ENCODE peak calls at places on chromosomes 13 and 19, in five cellular contexts. One of them, this sample, is unnamed.

GRCh38 chr19:11191273-11191755 is 6.0 kb downstream of the KANK2 start:
- DNase-seq in HCT116: no peak
- DNase-seq in A549: peak
- DNase-seq in heart left ventricle: peak
- DNase-seq in tibial nerve: peak
- DNase-seq in this sample: peak

GRCh38 chr19:31350033-31350692 is 927 bp upstream of the TSHZ3 start:
- DNase-seq in HCT116: no peak
- DNase-seq in A549: no peak
- DNase-seq in heart left ventricle: peak
- DNase-seq in tibial nerve: no peak
- DNase-seq in this sample: peak

GRCh38 chr13:75091707-75092106 is 390.3 kb downstream of the TBC1D4 start:
- DNase-seq in HCT116: no peak
- DNase-seq in A549: no peak
- DNase-seq in heart left ventricle: no peak
- DNase-seq in tibial nerve: no peak
- DNase-seq in this sample: no peak

GRCh38 chr13:51342706-51343105 is 3.2 kb downstream of the SERPINE3 start:
- DNase-seq in HCT116: no peak
- DNase-seq in A549: no peak
- DNase-seq in heart left ventricle: no peak
- DNase-seq in tibial nerve: no peak
- DNase-seq in this sample: no peak

GRCh38 chr13:113843864-113844556 is 19.9 kb downstream of the GAS6 start:
- DNase-seq in HCT116: no peak
- DNase-seq in A549: no peak
- DNase-seq in heart left ventricle: no peak
- DNase-seq in tibial nerve: no peak
- DNase-seq in this sample: no peak

GRCh38 chr19:15584541-15585115 is 30.4 kb upstream of the CYP4F8 start:
- DNase-seq in HCT116: peak
- DNase-seq in A549: peak
- DNase-seq in heart left ventricle: peak
- DNase-seq in tibial nerve: peak
- DNase-seq in this sample: peak

GRCh38 chr13:42367836-42368235 is 95.9 kb downstream of the AKAP11 start:
- DNase-seq in HCT116: no peak
- DNase-seq in A549: no peak
- DNase-seq in heart left ventricle: no peak
- DNase-seq in tibial nerve: no peak
- DNase-seq in this sample: no peak

GRCh38 chr19:52351512-52351911 is 15.5 kb downstream of the ZNF610 start:
- DNase-seq in HCT116: no peak
- DNase-seq in A549: no peak
- DNase-seq in heart left ventricle: no peak
- DNase-seq in tibial nerve: no peak
- DNase-seq in this sample: no peak

GRCh38 chr19:15532779-15533521 is 24.6 kb downstream of the CYP4F22 start:
- DNase-seq in HCT116: peak
- DNase-seq in A549: no peak
- DNase-seq in heart left ventricle: no peak
- DNase-seq in tibial nerve: no peak
- DNase-seq in this sample: no peak

GRCh38 chr13:95059306-95059705 is 241.9 kb downstream of the ABCC4 start:
- DNase-seq in HCT116: no peak
- DNase-seq in A549: no peak
- DNase-seq in heart left ventricle: no peak
- DNase-seq in tibial nerve: no peak
- DNase-seq in this sample: no peak

GRCh38 chr13:28707629-28708427 is 10.9 kb downstream of the SLC46A3 start:
- DNase-seq in HCT116: no peak
- DNase-seq in A549: no peak
- DNase-seq in heart left ventricle: no peak
- DNase-seq in tibial nerve: no peak
- DNase-seq in this sample: no peak

DNA sequence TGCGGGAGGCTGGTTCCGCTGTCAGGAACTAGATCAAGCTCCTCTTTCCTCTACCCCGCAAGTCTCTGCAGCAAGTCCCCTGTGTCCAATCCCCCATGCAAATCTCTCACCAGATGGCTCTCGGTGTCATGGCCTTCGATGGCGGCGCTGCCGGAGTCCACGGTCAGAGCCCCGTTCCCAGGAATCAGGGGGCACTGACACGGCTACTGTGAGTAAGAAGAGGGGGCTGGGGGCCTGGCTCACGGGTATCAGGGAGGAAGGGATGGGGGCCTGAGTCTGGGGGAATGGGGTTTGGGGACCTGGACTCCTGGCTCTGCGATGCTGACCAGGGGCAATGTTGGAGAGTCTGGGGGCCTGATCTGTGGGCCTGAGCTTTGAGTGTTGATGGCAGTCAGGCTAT is 4.0 kb downstream of the SCAF1 start:
- DNase-seq in HCT116: no peak
- DNase-seq in A549: no peak
- DNase-seq in heart left ventricle: no peak
- DNase-seq in tibial nerve: no peak
- DNase-seq in this sample: no peak
- TF ChIP-seq POLR2A in HCT116: no peak
- TF ChIP-seq POLR2A in A549: no peak
- TF ChIP-seq POLR2A in heart left ventricle: no peak
- TF ChIP-seq POLR2A in tibial nerve: no peak
- TF ChIP-seq POLR2A in this sample: no peak

GRCh38 chr19:8512991-8513686 is 828 bp downstream of the ZNF414 start:
- DNase-seq in HCT116: no peak
- DNase-seq in A549: no peak
- DNase-seq in heart left ventricle: no peak
- DNase-seq in tibial nerve: no peak
- DNase-seq in this sample: no peak
- TF ChIP-seq POLR2A in HCT116: peak
- TF ChIP-seq POLR2A in A549: no peak
- TF ChIP-seq POLR2A in heart left ventricle: no peak
- TF ChIP-seq POLR2A in tibial nerve: no peak
- TF ChIP-seq POLR2A in this sample: no peak

GRCh38 chr13:37669845-37670244 is 71.3 kb upstream of the POSTN start:
- DNase-seq in HCT116: no peak
- DNase-seq in A549: no peak
- DNase-seq in heart left ventricle: no peak
- DNase-seq in tibial nerve: no peak
- DNase-seq in this sample: no peak
- TF ChIP-seq POLR2A in HCT116: no peak
- TF ChIP-seq POLR2A in A549: no peak
- TF ChIP-seq POLR2A in heart left ventricle: no peak
- TF ChIP-seq POLR2A in tibial nerve: no peak
- TF ChIP-seq POLR2A in this sample: no peak

DNA sequence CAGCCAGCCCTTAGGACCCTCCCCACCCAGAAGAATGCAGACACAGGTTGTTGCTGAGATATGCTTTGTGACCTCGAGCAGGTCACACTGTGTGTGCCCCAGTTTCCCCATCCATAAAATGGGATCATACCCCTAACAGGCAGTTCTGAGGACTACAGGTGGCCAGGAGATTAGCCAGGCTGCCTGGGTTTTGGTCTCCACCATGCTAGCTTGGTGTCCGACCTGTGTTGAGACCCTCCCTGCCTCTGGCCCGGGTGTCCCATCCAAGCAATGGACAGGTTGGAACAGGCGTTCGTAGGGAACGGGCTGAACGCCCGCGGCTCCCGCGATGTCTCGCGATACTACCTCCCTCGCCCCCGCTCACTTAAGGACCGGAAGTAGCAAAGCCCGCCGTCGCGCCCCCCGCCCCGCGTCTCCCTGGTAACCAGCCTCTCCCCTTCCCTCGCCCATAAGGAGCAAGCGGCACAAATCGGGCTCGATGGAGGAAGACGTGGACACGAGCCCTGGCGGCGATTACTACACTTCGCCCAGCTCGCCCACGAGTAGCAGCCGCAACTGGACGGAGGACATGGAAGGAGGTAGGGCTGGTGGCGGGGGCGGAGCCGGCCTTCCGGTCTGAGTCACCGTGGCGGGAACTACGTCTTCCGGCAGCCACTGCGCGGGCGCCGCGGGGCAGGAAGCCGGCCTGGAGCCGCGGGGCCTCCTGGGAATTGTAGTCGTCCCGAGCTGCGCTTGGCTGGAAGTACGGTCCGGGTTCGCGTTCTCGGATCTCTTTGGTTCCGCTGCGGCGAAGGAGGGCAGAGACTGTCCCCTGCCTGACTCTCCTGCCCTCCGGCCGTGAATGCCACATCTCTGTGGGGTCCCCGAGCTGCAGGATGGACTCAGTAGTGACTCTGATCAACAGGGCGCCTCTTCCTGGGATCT is 45.4 kb downstream of the SMIM24 start:
- DNase-seq in HCT116: peak
- DNase-seq in A549: peak
- DNase-seq in heart left ventricle: peak
- DNase-seq in tibial nerve: peak
- DNase-seq in this sample: peak
- TF ChIP-seq POLR2A in HCT116: no peak
- TF ChIP-seq POLR2A in A549: no peak
- TF ChIP-seq POLR2A in heart left ventricle: peak
- TF ChIP-seq POLR2A in tibial nerve: no peak
- TF ChIP-seq POLR2A in this sample: no peak

GRCh38 chr13:49308104-49308875 is 60.6 kb downstream of the CDADC1 start:
- DNase-seq in HCT116: no peak
- DNase-seq in A549: no peak
- DNase-seq in heart left ventricle: peak
- DNase-seq in tibial nerve: peak
- DNase-seq in this sample: no peak
- TF ChIP-seq POLR2A in HCT116: no peak
- TF ChIP-seq POLR2A in A549: no peak
- TF ChIP-seq POLR2A in heart left ventricle: no peak
- TF ChIP-seq POLR2A in tibial nerve: peak
- TF ChIP-seq POLR2A in this sample: no peak

GRCh38 chr13:110109910-110110309 is 197.0 kb downstream of the COL4A1 start:
- DNase-seq in HCT116: no peak
- DNase-seq in A549: no peak
- DNase-seq in heart left ventricle: peak
- DNase-seq in tibial nerve: no peak
- DNase-seq in this sample: peak

GRCh38 chr13:110106726-110107125 is 200.2 kb downstream of the COL4A1 start:
- DNase-seq in HCT116: no peak
- DNase-seq in A549: no peak
- DNase-seq in heart left ventricle: peak
- DNase-seq in tibial nerve: no peak
- DNase-seq in this sample: no peak

GRCh38 chr13:110109140-110109783 is 197.7 kb downstream of the COL4A1 start:
- DNase-seq in HCT116: no peak
- DNase-seq in A549: no peak
- DNase-seq in heart left ventricle: peak
- DNase-seq in tibial nerve: no peak
- DNase-seq in this sample: no peak

GRCh38 chr13:110107568-110108347 is 199.2 kb downstream of the COL4A1 start:
- DNase-seq in HCT116: no peak
- DNase-seq in A549: no peak
- DNase-seq in heart left ventricle: peak
- DNase-seq in tibial nerve: no peak
- DNase-seq in this sample: peak

GRCh38 chr13:110108348-110109139 is 198.4 kb downstream of the COL4A1 start:
- DNase-seq in HCT116: peak
- DNase-seq in A549: peak
- DNase-seq in heart left ventricle: peak
- DNase-seq in tibial nerve: peak
- DNase-seq in this sample: peak
- TF ChIP-seq POLR2A in HCT116: no peak
- TF ChIP-seq POLR2A in A549: no peak
- TF ChIP-seq POLR2A in heart left ventricle: no peak
- TF ChIP-seq POLR2A in tibial nerve: no peak
- TF ChIP-seq POLR2A in this sample: no peak

DNA sequence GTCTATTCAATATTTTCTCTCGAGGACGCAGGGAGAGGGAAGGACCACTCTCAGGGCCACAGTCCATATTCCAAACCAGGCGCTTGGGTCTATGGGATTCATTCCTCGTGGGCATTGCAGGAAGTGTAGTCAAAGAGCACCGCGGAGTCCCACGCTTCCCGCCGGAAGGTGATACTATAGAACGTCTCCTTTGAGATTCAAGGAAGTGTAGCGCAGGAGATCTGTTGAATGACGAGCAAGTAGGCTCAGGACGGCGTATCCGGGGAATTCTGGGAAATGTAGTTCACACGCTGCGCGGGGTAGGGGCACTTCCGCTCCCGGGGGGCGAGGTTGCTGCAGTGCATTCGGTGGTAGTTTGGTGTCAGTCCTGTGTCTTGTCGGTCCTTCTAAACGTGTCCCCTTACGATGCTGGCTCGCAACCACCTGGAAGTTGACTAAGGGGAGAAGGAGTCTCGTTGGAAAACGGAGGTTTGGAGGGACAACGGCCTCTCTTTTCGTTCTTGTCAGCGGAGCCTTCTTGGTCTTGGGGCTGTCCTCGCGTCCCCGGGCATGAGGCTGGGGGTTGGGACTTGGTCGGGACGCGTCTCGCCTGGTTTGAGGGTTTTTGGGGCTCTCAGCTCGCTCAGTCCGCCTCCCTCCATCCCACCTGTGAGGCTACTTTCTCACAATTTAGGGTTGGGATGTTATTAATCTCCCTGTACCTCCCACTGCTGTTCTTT is at the start of gene ZNF284:
- DNase-seq in HCT116: no peak
- DNase-seq in A549: peak
- DNase-seq in heart left ventricle: peak
- DNase-seq in tibial nerve: peak
- DNase-seq in this sample: peak
- TF ChIP-seq POLR2A in HCT116: no peak
- TF ChIP-seq POLR2A in A549: no peak
- TF ChIP-seq POLR2A in heart left ventricle: peak
- TF ChIP-seq POLR2A in tibial nerve: no peak
- TF ChIP-seq POLR2A in this sample: peak

DNA sequence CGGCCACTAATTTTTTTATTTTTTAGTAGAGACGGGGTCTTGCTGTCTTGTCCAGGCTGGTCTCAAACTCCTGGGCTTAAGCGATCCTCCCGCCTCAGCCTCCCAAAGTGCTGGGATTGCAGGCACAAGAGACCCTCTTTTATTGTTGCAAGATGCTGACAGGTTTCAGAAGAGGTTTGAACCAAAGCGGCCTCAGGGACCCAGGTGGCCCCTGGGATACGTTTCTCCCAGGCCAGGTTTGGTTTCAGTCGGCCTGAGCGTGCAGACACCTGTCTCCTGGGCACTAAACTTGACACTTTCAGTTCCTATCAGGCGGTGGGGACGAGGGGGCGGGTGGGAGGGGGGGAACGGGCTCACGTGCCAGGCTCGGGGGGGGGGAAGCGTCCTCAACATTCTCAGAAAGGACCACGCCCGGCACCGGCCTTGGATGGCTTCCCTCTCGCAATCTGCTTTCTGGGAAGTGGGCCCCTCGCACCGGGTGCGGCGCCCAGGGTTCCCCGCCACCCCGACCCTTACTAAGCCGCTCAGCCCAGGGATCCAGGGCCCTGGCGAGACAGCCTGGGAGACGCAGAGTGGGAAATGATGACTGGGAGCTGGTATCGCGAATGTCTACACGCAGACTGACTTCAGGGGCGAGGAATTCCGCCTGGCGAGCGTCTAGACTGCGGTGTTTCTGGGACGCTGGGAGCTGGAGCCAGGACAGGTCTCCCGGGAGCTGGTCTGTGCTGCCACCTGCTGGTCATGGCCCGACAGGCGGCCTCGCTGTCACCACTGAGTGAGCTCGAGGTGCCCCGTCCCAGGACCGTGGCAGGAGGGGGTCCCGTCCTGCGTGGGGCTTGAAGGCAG is 91.6 kb downstream of the GNG7 start:
- DNase-seq in HCT116: peak
- DNase-seq in A549: peak
- DNase-seq in heart left ventricle: peak
- DNase-seq in tibial nerve: peak
- DNase-seq in this sample: peak
- TF ChIP-seq POLR2A in HCT116: no peak
- TF ChIP-seq POLR2A in A549: no peak
- TF ChIP-seq POLR2A in heart left ventricle: peak
- TF ChIP-seq POLR2A in tibial nerve: no peak
- TF ChIP-seq POLR2A in this sample: peak

This sample was measured in H54.